ENCODE peak calls at places on chromosomes 3 and 15, in four cellular contexts. K is psoas muscle, A is AG04450, P is adrenal gland. M is an unnamed sample.

GRCh38 chr3:58353722-58354553 is 21.2 kb downstream of the PXK start:
- DNase-seq in K (no peak), A (no peak), P (no peak), M (peak; percentile 23)

GRCh38 chr3:87503901-87504498 is 227.6 kb upstream of the POU1F1 start:
- DNase-seq in P (peak; percentile 32), K (no peak), A (peak; percentile 15), M (no peak)

GRCh38 chr15:66919421-66919820 is 146.0 kb upstream of the SMAD3 start:
- DNase-seq in A (no peak), K (no peak), P (no peak), M (no peak)

GRCh38 chr3:194739498-194740284 is 54.0 kb downstream of the FAM43A start:
- DNase-seq in P (no peak), K (no peak), A (no peak), M (no peak)

GRCh38 chr15:83398591-83398990 is 48.5 kb upstream of the SH3GL3 start:
- DNase-seq in A (no peak), P (no peak), K (no peak), M (no peak)

GRCh38 chr15:92613841-92614240 is 41.7 kb downstream of the FAM174B start:
- DNase-seq in A (no peak), P (no peak), K (no peak), M (no peak)

GRCh38 chr3:49924683-49925082 is 4.9 kb downstream of the MON1A start:
- DNase-seq in A (peak; percentile 33), K (no peak), P (no peak), M (no peak)

GRCh38 chr3:153442386-153442785 is 280.4 kb downstream of the RAP2B start:
- DNase-seq in K (no peak), A (no peak), P (no peak), M (no peak)

GRCh38 chr15:49423021-49423420 is at the start of gene FGF7:
- DNase-seq in A (peak; percentile 66), K (no peak), P (no peak), M (no peak)

GRCh38 chr3:150144309-150144708 is 173.6 kb upstream of the PFN2 start:
- DNase-seq in A (no peak), K (no peak), P (no peak), M (no peak)

GRCh38 chr15:79397264-79397663 is 34.9 kb upstream of the MINAR1 start:
- DNase-seq in P (no peak), A (no peak), K (no peak), M (no peak)
- H3K9me3 ChIP-seq in P (no peaks in the 10 kb centered on the region), A (no peaks in the 10 kb centered on the region), K (no peaks in the 10 kb centered on the region), M (no peaks in the 10 kb centered on the region)

DNA sequence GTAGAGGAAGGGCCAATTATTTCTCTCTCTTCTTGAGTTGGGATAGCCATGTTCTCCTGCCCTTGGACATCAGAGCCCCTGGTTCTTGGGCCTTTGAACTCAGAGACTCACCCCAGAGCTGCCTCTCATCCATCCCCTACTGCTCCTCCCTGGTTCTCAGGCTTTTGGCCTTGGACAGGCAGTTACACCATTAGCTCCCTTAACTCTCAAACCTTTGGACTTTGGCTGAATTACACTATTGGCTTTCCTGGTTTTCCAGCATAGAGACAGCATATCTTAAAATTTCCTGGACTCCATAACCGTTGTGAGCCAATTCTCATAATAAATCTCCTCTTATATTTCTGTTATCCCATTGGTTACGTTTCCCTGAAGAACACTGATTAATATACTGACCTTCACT is 63.7 kb upstream of the CHL1 start:
- DNase-seq in A (no peak), P (no peak), K (no peak), M (no peak)
- H3K9me3 ChIP-seq in A (no peaks in the 10 kb centered on the region), P (no peaks in the 10 kb centered on the region), K (no peaks in the 10 kb centered on the region), M (no peaks in the 10 kb centered on the region)

GRCh38 chr15:79916424-79916823 is 19.6 kb upstream of the MTHFS start:
- DNase-seq in A (no peak), P (no peak), K (no peak), M (no peak)
- H3K9me3 ChIP-seq in A (peaks cover 42% of the 10 kb centered on the region), P (no peaks in the 10 kb centered on the region), K (peaks cover 65% of the 10 kb centered on the region), M (peaks cover 41% of the 10 kb centered on the region)

GRCh38 chr15:69065981-69066645 is 51.6 kb downstream of the NOX5 start:
- DNase-seq in P (no peak), K (no peak), A (no peak), M (no peak)

GRCh38 chr15:69066646-69066995 is 52.1 kb downstream of the NOX5 start:
- DNase-seq in K (no peak), P (no peak), A (no peak), M (no peak)

GRCh38 chr15:69067296-69067695 is 52.8 kb downstream of the NOX5 start:
- DNase-seq in P (no peak), A (no peak), K (no peak), M (no peak)

GRCh38 chr15:69071265-69071664 is 56.8 kb downstream of the NOX5 start:
- DNase-seq in P (no peak), K (no peak), A (no peak), M (no peak)

GRCh38 chr15:69068157-69068556 is 53.7 kb downstream of the NOX5 start:
- DNase-seq in P (no peak), K (no peak), A (no peak), M (no peak)
- H3K9me3 ChIP-seq in P (no peaks in the 10 kb centered on the region), K (no peaks in the 10 kb centered on the region), A (peaks cover 4% of the 10 kb centered on the region), M (no peaks in the 10 kb centered on the region)

GRCh38 chr15:46014532-46014931 is 379.7 kb downstream of the SQOR start:
- DNase-seq in K (no peak), P (no peak), A (no peak), M (no peak)
- H3K9me3 ChIP-seq in K (peaks cover 12% of the 10 kb centered on the region), P (no peaks in the 10 kb centered on the region), A (peaks cover 13% of the 10 kb centered on the region), M (no peaks in the 10 kb centered on the region)

GRCh38 chr3:96259-96658 is 100.3 kb upstream of the CHL1 start:
- DNase-seq in K (no peak), A (no peak), P (no peak), M (no peak)
- H3K9me3 ChIP-seq in K (no peaks in the 10 kb centered on the region), A (no peaks in the 10 kb centered on the region), P (no peaks in the 10 kb centered on the region), M (no peaks in the 10 kb centered on the region)

GRCh38 chr15:56234804-56235203 is 8.9 kb downstream of the RFX7 start:
- DNase-seq in A (no peak), K (no peak), P (no peak), M (no peak)
- H3K9me3 ChIP-seq in A (peaks cover 10% of the 10 kb centered on the region), K (peaks cover 15% of the 10 kb centered on the region), P (no peaks in the 10 kb centered on the region), M (no peaks in the 10 kb centered on the region)

DNA sequence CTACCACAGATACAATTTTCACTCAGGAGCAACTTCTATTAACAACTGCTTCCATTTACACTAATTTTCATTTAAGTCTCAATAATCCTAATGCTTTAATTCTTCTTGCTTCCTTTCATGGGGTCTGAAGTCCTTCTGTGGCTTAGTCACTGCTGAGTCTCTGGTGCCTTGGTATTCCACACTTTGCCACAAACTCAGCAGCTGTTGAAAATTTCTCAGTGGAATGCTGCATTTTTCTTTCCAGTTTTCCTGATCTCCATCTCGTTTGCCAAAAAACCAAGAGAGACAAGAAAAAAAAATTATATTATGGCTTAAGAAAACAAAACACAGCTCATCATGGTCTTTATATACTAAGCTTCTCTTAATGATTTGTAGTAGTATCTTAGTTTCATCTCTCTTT is 269.2 kb upstream of the AZI2 start:
- DNase-seq in P (no peak), K (no peak), A (no peak), M (no peak)
- H3K9me3 ChIP-seq in P (no peaks in the 10 kb centered on the region), K (no peaks in the 10 kb centered on the region), A (no peaks in the 10 kb centered on the region), M (no peaks in the 10 kb centered on the region)

DNA sequence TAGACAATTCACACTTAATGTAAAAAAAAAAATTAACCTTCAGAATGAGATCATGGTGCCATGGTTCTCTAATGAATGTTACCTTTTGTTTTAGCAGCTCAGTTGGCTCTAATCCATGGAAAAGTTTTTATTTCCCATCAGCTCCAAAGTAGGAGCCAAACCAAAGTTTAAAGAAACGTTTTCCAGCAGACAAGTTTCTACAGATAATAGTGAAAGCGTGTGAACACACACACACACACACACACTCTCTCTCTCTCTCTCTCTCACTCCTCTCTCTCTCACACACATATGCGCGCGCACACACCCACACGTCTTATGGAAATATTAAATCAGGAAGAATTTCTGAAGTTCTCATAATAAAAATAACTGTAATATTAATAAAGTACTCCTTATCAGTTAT is 46.9 kb downstream of the MBNL1 start:
- DNase-seq in P (no peak), K (no peak), A (no peak), M (no peak)
- H3K9me3 ChIP-seq in P (no peaks in the 10 kb centered on the region), K (no peaks in the 10 kb centered on the region), A (peaks cover 4% of the 10 kb centered on the region), M (no peaks in the 10 kb centered on the region)

GRCh38 chr3:190605385-190605784 is 91.5 kb downstream of the IL1RAP start:
- DNase-seq in K (no peak), A (no peak), P (no peak), M (no peak)
- H3K9me3 ChIP-seq in K (no peaks in the 10 kb centered on the region), A (no peaks in the 10 kb centered on the region), P (no peaks in the 10 kb centered on the region), M (no peaks in the 10 kb centered on the region)

M was measured in CD8-positive, alpha-beta T cell.